ENCODE peak calls at places on chromosome 17, in eight cellular contexts. One of them, this sample, is unnamed.
A peak's percentile ranks its signal among the peaks of the same experiment; 100 is the strongest.

GRCh38 chr17:5003214-5003867 is 5.6 kb downstream of the KIF1C start:
- DNase-seq in germinal center: no peak
- DNase-seq in stomach: no peak
- DNase-seq in left cardiac atrium: no peak
- DNase-seq in activated T-helper 1 cell treated with anti-CD3 and anti-CD28 coated beads, Interleukin-2, amount 50 U/mL, for 16 hours: no peak
- DNase-seq in hypothalamus: no peak
- DNase-seq in T-helper 2 cell: no peak
- DNase-seq in HCEC 1CT: no peak
- DNase-seq in this sample: no peak

GRCh38 chr17:77565166-77565565 is 393.3 kb upstream of the TNRC6C start:
- DNase-seq in left cardiac atrium: no peak
- DNase-seq in stomach: no peak
- DNase-seq in activated T-helper 1 cell treated with anti-CD3 and anti-CD28 coated beads, Interleukin-2, amount 50 U/mL, for 16 hours: no peak
- DNase-seq in HCEC 1CT: no peak
- DNase-seq in T-helper 2 cell: no peak
- DNase-seq in hypothalamus: no peak
- DNase-seq in germinal center: no peak
- DNase-seq in this sample: no peak

GRCh38 chr17:39084558-39084957 is 66.9 kb downstream of the PLXDC1 start:
- DNase-seq in activated T-helper 1 cell treated with anti-CD3 and anti-CD28 coated beads, Interleukin-2, amount 50 U/mL, for 16 hours: no peak
- DNase-seq in left cardiac atrium: no peak
- DNase-seq in germinal center: no peak
- DNase-seq in hypothalamus: no peak
- DNase-seq in T-helper 2 cell: no peak
- DNase-seq in HCEC 1CT: no peak
- DNase-seq in stomach: no peak
- DNase-seq in this sample: no peak

GRCh38 chr17:9256944-9257629 is 235.8 kb downstream of the NTN1 start:
- DNase-seq in stomach: no peak
- DNase-seq in T-helper 2 cell: no peak
- DNase-seq in left cardiac atrium: no peak
- DNase-seq in HCEC 1CT: no peak
- DNase-seq in hypothalamus: no peak
- DNase-seq in germinal center: no peak
- DNase-seq in activated T-helper 1 cell treated with anti-CD3 and anti-CD28 coated beads, Interleukin-2, amount 50 U/mL, for 16 hours: no peak
- DNase-seq in this sample: no peak

GRCh38 chr17:76515291-76515949 is 14.2 kb upstream of the RHBDF2 start:
- DNase-seq in stomach: peak; percentile 58
- DNase-seq in T-helper 2 cell: peak; percentile 44
- DNase-seq in germinal center: no peak
- DNase-seq in hypothalamus: no peak
- DNase-seq in HCEC 1CT: peak; percentile 91
- DNase-seq in left cardiac atrium: peak; percentile 82
- DNase-seq in activated T-helper 1 cell treated with anti-CD3 and anti-CD28 coated beads, Interleukin-2, amount 50 U/mL, for 16 hours: peak; percentile 68
- DNase-seq in this sample: peak; percentile 80

GRCh38 chr17:70314096-70314495 is 144.8 kb downstream of the KCNJ2 start:
- DNase-seq in activated T-helper 1 cell treated with anti-CD3 and anti-CD28 coated beads, Interleukin-2, amount 50 U/mL, for 16 hours: no peak
- DNase-seq in T-helper 2 cell: no peak
- DNase-seq in germinal center: no peak
- DNase-seq in stomach: no peak
- DNase-seq in left cardiac atrium: no peak
- DNase-seq in HCEC 1CT: peak; percentile 82
- DNase-seq in hypothalamus: no peak
- DNase-seq in this sample: no peak

GRCh38 chr17:41271858-41272257 is 3.6 kb upstream of the KRTAP9-7 start:
- DNase-seq in stomach: no peak
- DNase-seq in germinal center: no peak
- DNase-seq in T-helper 2 cell: no peak
- DNase-seq in activated T-helper 1 cell treated with anti-CD3 and anti-CD28 coated beads, Interleukin-2, amount 50 U/mL, for 16 hours: no peak
- DNase-seq in left cardiac atrium: no peak
- DNase-seq in hypothalamus: no peak
- DNase-seq in HCEC 1CT: no peak
- DNase-seq in this sample: no peak

GRCh38 chr17:61378658-61379456 is 20.8 kb upstream of the TBX2 start:
- DNase-seq in hypothalamus: no peak
- DNase-seq in activated T-helper 1 cell treated with anti-CD3 and anti-CD28 coated beads, Interleukin-2, amount 50 U/mL, for 16 hours: no peak
- DNase-seq in left cardiac atrium: no peak
- DNase-seq in HCEC 1CT: no peak
- DNase-seq in T-helper 2 cell: no peak
- DNase-seq in stomach: no peak
- DNase-seq in germinal center: no peak
- DNase-seq in this sample: no peak

GRCh38 chr17:50363217-50364060 is 9.5 kb downstream of the MRPL27 start:
- DNase-seq in stomach: no peak
- DNase-seq in T-helper 2 cell: no peak
- DNase-seq in hypothalamus: peak; percentile 33
- DNase-seq in activated T-helper 1 cell treated with anti-CD3 and anti-CD28 coated beads, Interleukin-2, amount 50 U/mL, for 16 hours: no peak
- DNase-seq in germinal center: no peak
- DNase-seq in left cardiac atrium: no peak
- DNase-seq in HCEC 1CT: no peak
- DNase-seq in this sample: no peak

GRCh38 chr17:59844884-59845594 is 47.7 kb downstream of the TUBD1 start:
- DNase-seq in activated T-helper 1 cell treated with anti-CD3 and anti-CD28 coated beads, Interleukin-2, amount 50 U/mL, for 16 hours: no peak
- DNase-seq in germinal center: no peak
- DNase-seq in T-helper 2 cell: no peak
- DNase-seq in hypothalamus: no peak
- DNase-seq in stomach: no peak
- DNase-seq in HCEC 1CT: peak; percentile 30
- DNase-seq in left cardiac atrium: no peak
- DNase-seq in this sample: no peak

GRCh38 chr17:63702223-63702577 is 2.3 kb upstream of the LIMD2 start:
- DNase-seq in T-helper 2 cell: no peak
- DNase-seq in stomach: peak; percentile 32
- DNase-seq in hypothalamus: no peak
- DNase-seq in activated T-helper 1 cell treated with anti-CD3 and anti-CD28 coated beads, Interleukin-2, amount 50 U/mL, for 16 hours: peak; percentile 26
- DNase-seq in left cardiac atrium: peak; percentile 37
- DNase-seq in HCEC 1CT: no peak
- DNase-seq in germinal center: peak; percentile 46
- DNase-seq in this sample: peak; percentile 61

GRCh38 chr17:79137791-79138190 is 63.2 kb downstream of the ENGASE start:
- DNase-seq in HCEC 1CT: no peak
- DNase-seq in left cardiac atrium: no peak
- DNase-seq in T-helper 2 cell: no peak
- DNase-seq in hypothalamus: no peak
- DNase-seq in germinal center: no peak
- DNase-seq in stomach: no peak
- DNase-seq in activated T-helper 1 cell treated with anti-CD3 and anti-CD28 coated beads, Interleukin-2, amount 50 U/mL, for 16 hours: no peak
- DNase-seq in this sample: no peak

GRCh38 chr17:62163847-62164246 is 98.8 kb upstream of the MED13 start:
- DNase-seq in T-helper 2 cell: no peak
- DNase-seq in activated T-helper 1 cell treated with anti-CD3 and anti-CD28 coated beads, Interleukin-2, amount 50 U/mL, for 16 hours: no peak
- DNase-seq in hypothalamus: no peak
- DNase-seq in left cardiac atrium: no peak
- DNase-seq in stomach: peak; percentile 86
- DNase-seq in HCEC 1CT: no peak
- DNase-seq in germinal center: no peak
- DNase-seq in this sample: no peak

GRCh38 chr17:61291457-61292311 is 108.0 kb upstream of the TBX2 start:
- DNase-seq in T-helper 2 cell: no peak
- DNase-seq in HCEC 1CT: peak; percentile 27
- DNase-seq in left cardiac atrium: no peak
- DNase-seq in hypothalamus: no peak
- DNase-seq in germinal center: no peak
- DNase-seq in activated T-helper 1 cell treated with anti-CD3 and anti-CD28 coated beads, Interleukin-2, amount 50 U/mL, for 16 hours: no peak
- DNase-seq in stomach: no peak
- DNase-seq in this sample: no peak

GRCh38 chr17:20281860-20282259 is 185.5 kb downstream of the LGALS9B start:
- DNase-seq in HCEC 1CT: no peak
- DNase-seq in left cardiac atrium: peak; percentile 40
- DNase-seq in T-helper 2 cell: no peak
- DNase-seq in activated T-helper 1 cell treated with anti-CD3 and anti-CD28 coated beads, Interleukin-2, amount 50 U/mL, for 16 hours: no peak
- DNase-seq in hypothalamus: no peak
- DNase-seq in stomach: no peak
- DNase-seq in germinal center: no peak
- DNase-seq in this sample: no peak

GRCh38 chr17:57530026-57530425 is 215.1 kb downstream of the CCDC182 start:
- DNase-seq in stomach: no peak
- DNase-seq in activated T-helper 1 cell treated with anti-CD3 and anti-CD28 coated beads, Interleukin-2, amount 50 U/mL, for 16 hours: no peak
- DNase-seq in germinal center: no peak
- DNase-seq in T-helper 2 cell: no peak
- DNase-seq in HCEC 1CT: no peak
- DNase-seq in hypothalamus: no peak
- DNase-seq in left cardiac atrium: no peak
- DNase-seq in this sample: no peak

GRCh38 chr17:82520041-82520910 is 744 bp downstream of the FOXK2 start:
- DNase-seq in T-helper 2 cell: peak; percentile 19
- DNase-seq in germinal center: peak; percentile 49
- DNase-seq in activated T-helper 1 cell treated with anti-CD3 and anti-CD28 coated beads, Interleukin-2, amount 50 U/mL, for 16 hours: peak; percentile 29
- DNase-seq in stomach: no peak
- DNase-seq in hypothalamus: no peak
- DNase-seq in left cardiac atrium: no peak
- DNase-seq in HCEC 1CT: no peak
- DNase-seq in this sample: peak; percentile 45

GRCh38 chr17:2025622-2026309 is 632 bp upstream of the RTN4RL1 start:
- DNase-seq in HCEC 1CT: peak; percentile 69
- DNase-seq in T-helper 2 cell: no peak
- DNase-seq in left cardiac atrium: peak; percentile 84
- DNase-seq in stomach: peak; percentile 81
- DNase-seq in activated T-helper 1 cell treated with anti-CD3 and anti-CD28 coated beads, Interleukin-2, amount 50 U/mL, for 16 hours: no peak
- DNase-seq in hypothalamus: no peak
- DNase-seq in germinal center: no peak
- DNase-seq in this sample: no peak

GRCh38 chr17:81920612-81921530 is 2.9 kb upstream of the SIRT7 start:
- DNase-seq in germinal center: no peak
- DNase-seq in T-helper 2 cell: no peak
- DNase-seq in activated T-helper 1 cell treated with anti-CD3 and anti-CD28 coated beads, Interleukin-2, amount 50 U/mL, for 16 hours: no peak
- DNase-seq in hypothalamus: no peak
- DNase-seq in stomach: no peak
- DNase-seq in left cardiac atrium: no peak
- DNase-seq in HCEC 1CT: no peak
- DNase-seq in this sample: no peak

GRCh38 chr17:1108560-1108809 is 71.3 kb downstream of the ABR start:
- DNase-seq in stomach: no peak
- DNase-seq in left cardiac atrium: no peak
- DNase-seq in HCEC 1CT: no peak
- DNase-seq in activated T-helper 1 cell treated with anti-CD3 and anti-CD28 coated beads, Interleukin-2, amount 50 U/mL, for 16 hours: no peak
- DNase-seq in hypothalamus: no peak
- DNase-seq in T-helper 2 cell: no peak
- DNase-seq in germinal center: no peak
- DNase-seq in this sample: no peak

GRCh38 chr17:72110231-72110952 is 10.4 kb upstream of the SOX9 start:
- DNase-seq in germinal center: no peak
- DNase-seq in stomach: no peak
- DNase-seq in hypothalamus: no peak
- DNase-seq in left cardiac atrium: no peak
- DNase-seq in T-helper 2 cell: no peak
- DNase-seq in activated T-helper 1 cell treated with anti-CD3 and anti-CD28 coated beads, Interleukin-2, amount 50 U/mL, for 16 hours: no peak
- DNase-seq in HCEC 1CT: no peak
- DNase-seq in this sample: no peak

GRCh38 chr17:79023886-79024771 is at the start of gene C1QTNF1:
- DNase-seq in T-helper 2 cell: no peak
- DNase-seq in activated T-helper 1 cell treated with anti-CD3 and anti-CD28 coated beads, Interleukin-2, amount 50 U/mL, for 16 hours: peak; percentile 27
- DNase-seq in germinal center: peak; percentile 38
- DNase-seq in left cardiac atrium: peak; percentile 84
- DNase-seq in hypothalamus: no peak
- DNase-seq in stomach: peak; percentile 49
- DNase-seq in HCEC 1CT: peak; percentile 64
- DNase-seq in this sample: no peak

GRCh38 chr17:37299257-37299985 is 76.4 kb upstream of the C17orf78 start:
- DNase-seq in stomach: no peak
- DNase-seq in HCEC 1CT: no peak
- DNase-seq in T-helper 2 cell: no peak
- DNase-seq in activated T-helper 1 cell treated with anti-CD3 and anti-CD28 coated beads, Interleukin-2, amount 50 U/mL, for 16 hours: no peak
- DNase-seq in germinal center: no peak
- DNase-seq in left cardiac atrium: no peak
- DNase-seq in hypothalamus: no peak
- DNase-seq in this sample: no peak

GRCh38 chr17:34671191-34671590 is 91.8 kb downstream of the TMEM132E start:
- DNase-seq in left cardiac atrium: no peak
- DNase-seq in hypothalamus: no peak
- DNase-seq in stomach: no peak
- DNase-seq in activated T-helper 1 cell treated with anti-CD3 and anti-CD28 coated beads, Interleukin-2, amount 50 U/mL, for 16 hours: no peak
- DNase-seq in HCEC 1CT: no peak
- DNase-seq in germinal center: no peak
- DNase-seq in T-helper 2 cell: no peak
- DNase-seq in this sample: no peak

GRCh38 chr17:27651411-27652345 is 20.7 kb downstream of the LGALS9 start:
- DNase-seq in stomach: peak; percentile 77
- DNase-seq in HCEC 1CT: no peak
- DNase-seq in activated T-helper 1 cell treated with anti-CD3 and anti-CD28 coated beads, Interleukin-2, amount 50 U/mL, for 16 hours: peak; percentile 55
- DNase-seq in left cardiac atrium: peak; percentile 67
- DNase-seq in T-helper 2 cell: peak; percentile 41
- DNase-seq in germinal center: peak; percentile 25
- DNase-seq in hypothalamus: no peak
- DNase-seq in this sample: peak; percentile 64

GRCh38 chr17:78174332-78174869 is 6.0 kb downstream of the SYNGR2 start:
- DNase-seq in germinal center: no peak
- DNase-seq in hypothalamus: peak; percentile 66
- DNase-seq in stomach: peak; percentile 96
- DNase-seq in left cardiac atrium: peak; percentile 83
- DNase-seq in T-helper 2 cell: no peak
- DNase-seq in activated T-helper 1 cell treated with anti-CD3 and anti-CD28 coated beads, Interleukin-2, amount 50 U/mL, for 16 hours: no peak
- DNase-seq in HCEC 1CT: no peak
- DNase-seq in this sample: no peak

GRCh38 chr17:80668375-80669149 is 123.9 kb downstream of the RPTOR start:
- DNase-seq in left cardiac atrium: no peak
- DNase-seq in stomach: no peak
- DNase-seq in germinal center: no peak
- DNase-seq in activated T-helper 1 cell treated with anti-CD3 and anti-CD28 coated beads, Interleukin-2, amount 50 U/mL, for 16 hours: no peak
- DNase-seq in T-helper 2 cell: no peak
- DNase-seq in HCEC 1CT: no peak
- DNase-seq in hypothalamus: no peak
- DNase-seq in this sample: no peak

GRCh38 chr17:80397686-80398085 is 17.3 kb upstream of the ENDOV start:
- DNase-seq in activated T-helper 1 cell treated with anti-CD3 and anti-CD28 coated beads, Interleukin-2, amount 50 U/mL, for 16 hours: no peak
- DNase-seq in germinal center: no peak
- DNase-seq in T-helper 2 cell: no peak
- DNase-seq in HCEC 1CT: no peak
- DNase-seq in hypothalamus: no peak
- DNase-seq in stomach: no peak
- DNase-seq in left cardiac atrium: no peak
- DNase-seq in this sample: no peak

GRCh38 chr17:34171245-34171818 is 83.8 kb upstream of the CCL2 start:
- DNase-seq in T-helper 2 cell: no peak
- DNase-seq in stomach: peak; percentile 63
- DNase-seq in germinal center: peak; percentile 59
- DNase-seq in activated T-helper 1 cell treated with anti-CD3 and anti-CD28 coated beads, Interleukin-2, amount 50 U/mL, for 16 hours: peak; percentile 11
- DNase-seq in HCEC 1CT: peak; percentile 35
- DNase-seq in left cardiac atrium: peak; percentile 45
- DNase-seq in hypothalamus: no peak
- DNase-seq in this sample: peak; percentile 37

GRCh38 chr17:76416447-76416846 is 32.0 kb downstream of the SPHK1 start:
- DNase-seq in activated T-helper 1 cell treated with anti-CD3 and anti-CD28 coated beads, Interleukin-2, amount 50 U/mL, for 16 hours: no peak
- DNase-seq in HCEC 1CT: no peak
- DNase-seq in stomach: no peak
- DNase-seq in T-helper 2 cell: no peak
- DNase-seq in germinal center: no peak
- DNase-seq in hypothalamus: no peak
- DNase-seq in left cardiac atrium: no peak
- DNase-seq in this sample: no peak